ENCODE peak calls at places on chromosomes 13 and 19, in five cellular contexts. R is neuronal stem cell, U is H9, B is H1, D is mesenchymal stem cell. Z is an unnamed sample.

GRCh38 chr19:38713227-38713649 is 31.0 kb downstream of the CAPN12 start:
- DNase-seq in R (no peak), U (no peak), B (no peak), D (no peak), Z (no peak)

GRCh38 chr13:62302341-62302740 is 886.7 kb upstream of the PCDH20 start:
- DNase-seq in R (no peak), U (no peak), B (no peak), D (peak), Z (no peak)

GRCh38 chr19:41997121-41997850 is 3.3 kb upstream of the ATP1A3 start:
- DNase-seq in R (peak), U (peak), B (no peak), D (peak), Z (peak)

GRCh38 chr13:94419304-94419943 is 60.1 kb downstream of the DCT start:
- DNase-seq in R (no peak), U (no peak), B (no peak), D (peak), Z (no peak)

GRCh38 chr13:42836930-42837329 is 55.5 kb downstream of the FAM216B start:
- DNase-seq in R (no peak), U (no peak), B (peak), D (peak), Z (peak)

GRCh38 chr13:39631307-39631706 is 24.2 kb upstream of the COG6 start:
- DNase-seq in R (no peak), U (no peak), B (no peak), D (no peak), Z (no peak)

GRCh38 chr19:47296036-47296435 is 13.6 kb upstream of the C5AR1 start:
- DNase-seq in R (peak), U (peak), B (peak), D (peak), Z (peak)

GRCh38 chr13:39840201-39840600 is 184.7 kb downstream of the COG6 start:
- DNase-seq in R (no peak), U (no peak), B (no peak), D (no peak), Z (no peak)

GRCh38 chr13:75415720-75416119 is 66.2 kb downstream of the TBC1D4 start:
- DNase-seq in R (no peak), U (no peak), B (no peak), D (peak), Z (no peak)

GRCh38 chr13:26257049-26257448 is 3.1 kb downstream of the CDK8 start:
- DNase-seq in R (no peak), U (no peak), B (no peak), D (no peak), Z (no peak)

GRCh38 chr19:33621811-33622504 is at the start of gene CHST8:
- DNase-seq in R (peak), U (peak), B (no peak), D (no peak), Z (peak)

GRCh38 chr13:24182703-24183081 is 22.2 kb downstream of the SPATA13 start:
- DNase-seq in R (no peak), U (no peak), B (no peak), D (no peak), Z (peak)

GRCh38 chr13:28001049-28001448 is 12.6 kb upstream of the URAD start:
- DNase-seq in R (no peak), U (no peak), B (no peak), D (no peak), Z (no peak)

GRCh38 chr19:42191855-42192254 is 25.6 kb downstream of the DEDD2 start:
- DNase-seq in R (no peak), U (no peak), B (no peak), D (peak), Z (peak)

GRCh38 chr13:52651880-52652169 is 811 bp upstream of the SUGT1 start:
- DNase-seq in R (no peak), U (no peak), B (no peak), D (no peak), Z (no peak)

GRCh38 chr13:105904034-105904742 is 631.3 kb downstream of the EFNB2 start:
- DNase-seq in R (no peak), U (no peak), B (no peak), D (no peak), Z (peak)

GRCh38 chr19:10552596-10553053 is 8.9 kb downstream of the ATG4D start:
- DNase-seq in R (no peak), U (peak), B (peak), D (peak), Z (no peak)

GRCh38 chr19:6056801-6057650 is 53.3 kb downstream of the RFX2 start:
- DNase-seq in R (no peak), U (peak), B (no peak), D (peak), Z (peak)

GRCh38 chr19:48419158-48419920 is 25.9 kb downstream of the GRIN2D start:
- DNase-seq in R (peak), U (peak), B (peak), D (peak), Z (no peak)

GRCh38 chr19:44745386-44745831 is 3.1 kb upstream of the BCL3 start:
- DNase-seq in R (no peak), U (peak), B (no peak), D (peak), Z (peak)

GRCh38 chr19:46035986-46036744 is 4.6 kb downstream of the IGFL4 start:
- DNase-seq in R (no peak), U (no peak), B (no peak), D (no peak), Z (no peak)

GRCh38 chr13:37131092-37131491 is 25.6 kb upstream of the CSNK1A1L start:
- DNase-seq in R (no peak), U (no peak), B (no peak), D (no peak), Z (no peak)

GRCh38 chr19:18464646-18465045 is 26.7 kb upstream of the ISYNA1 start:
- DNase-seq in R (no peak), U (no peak), B (no peak), D (peak), Z (no peak)

GRCh38 chr19:41993612-41994483 is at the start of gene ATP1A3:
- DNase-seq in R (peak), U (peak), B (no peak), D (peak), Z (peak)

GRCh38 chr19:5112681-5113080 is 143.8 kb downstream of the KDM4B start:
- DNase-seq in R (no peak), U (no peak), B (no peak), D (no peak), Z (no peak)

GRCh38 chr13:56893843-56894242 is 246.9 kb upstream of the PRR20A start:
- DNase-seq in R (no peak), U (no peak), B (no peak), D (no peak), Z (no peak)

GRCh38 chr13:70249332-70250064 is 141.2 kb upstream of the KLHL1 start:
- DNase-seq in R (peak), U (peak), B (peak), D (peak), Z (no peak)

GRCh38 chr19:42563352-42564210 is 31.1 kb downstream of the CEACAM8 start:
- DNase-seq in R (peak), U (peak), B (no peak), D (peak), Z (no peak)

GRCh38 chr13:95552539-95553270 is at the start of gene CLDN10:
- DNase-seq in R (peak), U (peak), B (peak), D (no peak), Z (no peak)

GRCh38 chr19:13861392-13861713 is 15.6 kb upstream of the NANOS3 start:
- DNase-seq in R (no peak), U (no peak), B (no peak), D (no peak), Z (no peak)

GRCh38 chr19:13864223-13864512 is 12.8 kb upstream of the NANOS3 start:
- DNase-seq in R (no peak), U (no peak), B (no peak), D (no peak), Z (no peak)

GRCh38 chr19:13860679-13861391 is 16.1 kb upstream of the NANOS3 start:
- DNase-seq in R (no peak), U (no peak), B (no peak), D (no peak), Z (no peak)

GRCh38 chr19:13859361-13859880 is 17.5 kb upstream of the NANOS3 start:
- DNase-seq in R (no peak), U (no peak), B (no peak), D (peak), Z (peak)

DNA sequence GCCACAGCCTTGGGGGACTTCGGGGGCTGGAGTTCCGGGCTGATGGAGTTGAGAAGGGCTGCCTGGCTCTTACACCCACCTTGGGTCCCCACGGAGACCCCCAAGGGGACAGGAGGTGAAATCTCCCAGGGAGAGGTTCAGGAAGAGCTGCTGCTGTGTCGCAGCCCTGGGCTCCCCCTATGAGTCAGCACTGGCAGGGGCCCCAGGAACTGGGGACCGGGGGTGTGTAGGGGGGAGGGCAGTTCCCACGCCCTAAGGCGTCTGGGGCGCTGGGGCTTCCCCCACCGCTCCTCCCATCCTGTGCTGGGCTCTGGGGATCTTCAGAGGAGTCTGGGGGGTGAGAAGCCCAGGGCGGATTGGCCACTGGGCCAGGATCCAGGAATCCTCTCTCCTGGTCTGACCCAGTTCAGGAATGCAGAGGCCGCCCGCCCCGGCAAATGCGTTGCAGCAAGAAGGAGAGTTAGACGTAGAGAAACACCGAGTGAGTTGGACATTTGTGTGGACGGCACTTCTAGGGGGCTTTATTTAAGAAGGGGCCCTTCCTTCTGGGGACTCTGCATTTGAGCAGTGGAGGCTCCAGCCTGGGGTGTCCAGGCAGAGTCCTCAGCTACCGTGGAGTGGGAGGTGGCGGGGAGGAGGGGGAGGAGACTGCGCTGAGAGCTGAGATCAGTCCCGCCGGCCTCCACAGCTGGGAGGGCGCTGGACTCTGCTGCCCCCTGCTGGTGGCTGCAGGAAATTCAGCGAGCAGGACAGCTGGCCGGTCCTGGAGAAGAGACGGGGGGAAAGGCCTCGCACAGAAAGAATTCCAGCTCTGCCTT is 15.0 kb upstream of the NANOS3 start:
- DNase-seq in R (peak), U (peak), B (no peak), D (peak), Z (peak)
- H3K14ac ChIP-seq in R (peak), U (peak), B (no peak), D (no peak), Z (peak)

DNA sequence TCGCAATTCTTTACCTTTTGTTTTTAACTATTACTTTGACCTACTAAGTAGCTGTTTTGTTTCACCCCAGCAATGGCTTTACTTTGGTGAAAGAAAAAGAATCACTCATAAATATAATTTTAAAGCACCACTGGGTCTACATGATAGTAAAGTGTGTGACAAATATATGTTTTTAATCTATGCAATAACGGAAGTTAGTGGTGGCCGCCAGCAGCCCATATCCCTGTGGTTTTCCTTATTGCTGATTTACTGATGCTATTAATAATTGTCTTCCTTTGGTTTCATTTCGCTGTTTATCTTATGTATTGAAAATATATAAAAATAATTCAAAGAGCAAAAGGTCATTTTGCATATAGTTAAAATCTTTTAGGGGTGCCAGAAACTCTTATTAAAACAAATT is 491.3 kb downstream of the DIAPH3 start:
- DNase-seq in R (no peak), U (no peak), B (no peak), D (no peak), Z (no peak)
- H2BK12ac ChIP-seq in R (no peak), U (no peak), B (no peak), D (no peak), Z (no peak)

DNA sequence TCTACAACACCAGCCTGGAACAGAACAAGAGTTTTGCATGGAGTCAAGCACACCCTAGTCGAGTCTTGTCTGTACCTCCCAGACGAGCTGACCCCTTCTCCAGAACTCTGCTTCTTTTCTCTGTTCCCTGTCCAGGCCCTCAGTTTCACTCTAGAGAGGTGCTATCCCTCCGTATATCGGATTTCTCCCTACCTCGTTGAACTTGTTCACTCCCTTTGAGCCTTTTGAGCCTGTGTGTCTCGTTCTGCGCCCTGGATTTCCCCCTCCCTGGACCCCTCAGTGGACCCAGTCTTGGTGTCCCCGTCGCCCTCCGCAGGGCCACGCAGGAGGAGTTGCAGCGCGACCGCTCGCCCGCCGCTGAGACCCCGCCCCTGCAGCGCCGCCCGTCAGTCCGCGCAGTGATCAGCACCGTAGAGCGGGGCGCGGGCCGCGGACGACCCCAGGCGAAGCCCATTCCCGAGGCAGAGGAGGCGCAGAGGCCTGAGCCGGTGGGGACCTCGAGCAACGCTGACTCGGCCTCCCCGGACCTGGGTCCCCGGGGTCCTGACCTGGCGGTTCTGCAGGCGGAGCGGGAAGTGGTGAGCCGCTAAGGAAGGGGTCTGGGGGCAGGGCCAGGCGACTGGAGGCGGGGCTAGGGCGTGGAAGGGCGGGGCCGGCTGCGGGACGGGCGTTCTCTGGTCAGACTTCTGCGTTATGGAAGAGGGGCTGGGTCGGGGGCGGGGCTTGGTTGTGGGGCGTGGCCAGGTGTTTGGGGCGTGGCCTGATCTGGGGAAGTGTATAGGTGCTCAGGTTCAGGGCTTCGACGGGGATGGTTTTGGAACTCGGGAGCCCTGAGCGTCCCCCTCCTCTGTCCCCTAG is 5.5 kb downstream of the EPS8L1 start:
- DNase-seq in R (no peak), U (peak), B (peak), D (peak), Z (peak)
- H3K14ac ChIP-seq in R (peak), U (no peak), B (no peak), D (no peak), Z (peak)

GRCh38 chr19:2678043-2678671 is 24.3 kb downstream of the GNG7 start:
- DNase-seq in R (no peak), U (no peak), B (no peak), D (no peak), Z (no peak)
- H2BK12ac ChIP-seq in R (no peak), U (no peak), B (no peak), D (no peak), Z (no peak)

GRCh38 chr13:97432232-97432916 is 1.6 kb upstream of the RAP2A start:
- DNase-seq in R (no peak), U (no peak), B (no peak), D (no peak), Z (no peak)

GRCh38 chr13:97434417-97435296 is 688 bp downstream of the RAP2A start:
- DNase-seq in R (peak), U (peak), B (no peak), D (peak), Z (peak)

GRCh38 chr13:97435297-97435682 is 1.3 kb downstream of the RAP2A start:
- DNase-seq in R (no peak), U (no peak), B (no peak), D (no peak), Z (no peak)

GRCh38 chr13:97432917-97433726 is 847 bp upstream of the RAP2A start:
- DNase-seq in R (peak), U (peak), B (peak), D (peak), Z (peak)

GRCh38 chr13:97433727-97434416 is at the start of gene RAP2A:
- DNase-seq in R (peak), U (peak), B (peak), D (peak), Z (peak)
- H3K14ac ChIP-seq in R (peak), U (peak), B (no peak), D (peak), Z (peak)

GRCh38 chr13:111399776-111400505 is 79.5 kb downstream of the TEX29 start:
- DNase-seq in R (no peak), U (peak), B (no peak), D (no peak), Z (no peak)
- H2BK12ac ChIP-seq in R (no peak), U (no peak), B (no peak), D (no peak), Z (no peak)

Z was measured in trophoblast cell.